ENCODE peak calls at places on chromosomes 11 and 22, in four cellular contexts. X is HEK293T, N is HepG2, B is K562. E is an unnamed sample.

GRCh38 chr11:46116007-46116711 is 5.1 kb downstream of the PHF21A start:
- DNase-seq in N (no peak), X (no peak), B (no peak), E (no peak)

GRCh38 chr11:132623496-132623895 is 908.8 kb downstream of the OPCML start:
- DNase-seq in N (no peak), B (no peak), X (no peak), E (no peak)

GRCh38 chr11:134949121-134949591 is 537.1 kb upstream of the B3GAT1 start:
- DNase-seq in X (no peak), B (no peak), N (peak), E (no peak)

GRCh38 chr11:66275984-66276612 is 1.9 kb upstream of the CNIH2 start:
- DNase-seq in N (no peak), B (no peak), X (no peak), E (no peak)

GRCh38 chr11:48005133-48005532 is 24.8 kb downstream of the PTPRJ start:
- DNase-seq in N (no peak), X (no peak), B (no peak), E (no peak)

GRCh38 chr22:41904450-41905410 is 10.1 kb downstream of the SHISA8 start:
- DNase-seq in X (no peak), N (no peak), B (no peak), E (no peak)

GRCh38 chr11:23778971-23779370 is 717.9 kb upstream of the LUZP2 start:
- DNase-seq in N (no peak), B (no peak), X (no peak), E (no peak)

GRCh38 chr11:79430280-79430679 is 10.6 kb downstream of the TENM4 start:
- DNase-seq in N (no peak), X (no peak), B (no peak), E (no peak)

GRCh38 chr11:118694771-118695170 is 15.3 kb upstream of the TREH start:
- DNase-seq in B (no peak), X (no peak), N (no peak), E (no peak)

GRCh38 chr11:109236696-109237095 is 185.3 kb upstream of the C11orf87 start:
- DNase-seq in X (no peak), B (no peak), N (no peak), E (no peak)

GRCh38 chr11:46564459-46564858 is 29.4 kb downstream of the AMBRA1 start:
- DNase-seq in X (no peak), B (no peak), N (no peak), E (no peak)

GRCh38 chr22:38817196-38817595 is 23.3 kb upstream of the DNAL4 start:
- DNase-seq in X (no peak), N (no peak), B (no peak), E (no peak)

GRCh38 chr11:79152511-79152910 is 288.3 kb downstream of the TENM4 start:
- DNase-seq in B (no peak), N (no peak), X (no peak), E (no peak)

GRCh38 chr22:46679711-46680269 is 58.3 kb downstream of the CERK start:
- DNase-seq in X (no peak), N (no peak), B (no peak), E (no peak)

GRCh38 chr22:39243443-39244072 is 1.2 kb downstream of the PDGFB start:
- DNase-seq in B (no peak), N (peak), X (no peak), E (no peak)

GRCh38 chr11:34791725-34792124 is 124.5 kb downstream of the APIP start:
- DNase-seq in B (no peak), X (no peak), N (peak), E (no peak)

GRCh38 chr11:65003282-65003681 is 6.5 kb upstream of the BATF2 start:
- DNase-seq in X (no peak), N (no peak), B (no peak), E (no peak)

GRCh38 chr11:69867076-69868002 is 48.1 kb upstream of the FGF3 start:
- DNase-seq in N (no peak), B (no peak), X (no peak), E (no peak)

GRCh38 chr22:24155597-24156145 is 25.6 kb upstream of the SUSD2 start:
- DNase-seq in N (peak), B (no peak), X (peak), E (no peak)

GRCh38 chr22:45225732-45226560 is 14.7 kb downstream of the KIAA0930 start:
- DNase-seq in N (peak), X (no peak), B (no peak), E (no peak)

GRCh38 chr11:45158891-45159605 is 12.6 kb downstream of the PRDM11 start:
- DNase-seq in B (no peak), N (no peak), X (no peak), E (no peak)

GRCh38 chr11:17496406-17496805 is 19.8 kb upstream of the ABCC8 start:
- DNase-seq in X (no peak), N (no peak), B (peak), E (no peak)

GRCh38 chr11:17500673-17501072 is 24.0 kb upstream of the ABCC8 start:
- DNase-seq in X (no peak), B (no peak), N (no peak), E (no peak)

GRCh38 chr11:17498475-17498874 is 21.8 kb upstream of the ABCC8 start:
- DNase-seq in B (peak), X (no peak), N (no peak), E (no peak)

GRCh38 chr11:17494019-17494418 is 17.4 kb upstream of the ABCC8 start:
- DNase-seq in N (no peak), X (no peak), B (no peak), E (no peak)

DNA sequence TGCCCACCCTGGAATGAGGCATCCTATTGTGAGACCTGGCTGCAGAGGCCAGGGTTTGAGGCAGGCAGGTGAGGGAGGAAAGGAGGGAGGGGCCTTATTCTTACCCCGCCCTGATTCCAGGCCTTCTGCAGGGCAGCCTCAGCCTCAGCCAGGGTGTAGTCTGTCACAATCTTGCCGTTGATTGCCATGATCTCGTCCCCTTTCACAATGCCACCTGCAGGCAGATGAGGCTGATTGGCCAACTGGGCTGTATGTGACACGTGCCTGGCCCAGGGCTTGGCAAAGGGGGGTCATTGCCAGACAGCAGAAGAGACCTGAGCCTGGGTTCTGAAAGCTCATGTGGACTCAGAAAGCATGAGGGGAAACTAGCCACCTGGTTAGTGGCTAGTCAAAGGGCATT is 21.4 kb upstream of the ABCC8 start:
- DNase-seq in B (no peak), N (no peak), X (no peak), E (no peak)
- TF ChIP-seq TARDBP in B (no peak), N (no peak), X (no peak), E (no peak)

GRCh38 chr11:83158474-83158786 is 1.5 kb downstream of the PCF11 start:
- DNase-seq in B (no peak), X (no peak), N (no peak), E (no peak)
- TF ChIP-seq TARDBP in B (no peak), X (no peak), N (no peak), E (no peak)

GRCh38 chr22:49464024-49464423 is 363.6 kb downstream of the BRD1 start:
- DNase-seq in X (no peak), B (no peak), N (no peak), E (no peak)

GRCh38 chr22:49461674-49462073 is 366.0 kb downstream of the BRD1 start:
- DNase-seq in X (no peak), B (no peak), N (no peak), E (no peak)

GRCh38 chr22:49460662-49461371 is 366.9 kb downstream of the BRD1 start:
- DNase-seq in X (no peak), B (no peak), N (no peak), E (no peak)

GRCh38 chr22:49462291-49462690 is 365.4 kb downstream of the BRD1 start:
- DNase-seq in N (no peak), X (no peak), B (no peak), E (no peak)

DNA sequence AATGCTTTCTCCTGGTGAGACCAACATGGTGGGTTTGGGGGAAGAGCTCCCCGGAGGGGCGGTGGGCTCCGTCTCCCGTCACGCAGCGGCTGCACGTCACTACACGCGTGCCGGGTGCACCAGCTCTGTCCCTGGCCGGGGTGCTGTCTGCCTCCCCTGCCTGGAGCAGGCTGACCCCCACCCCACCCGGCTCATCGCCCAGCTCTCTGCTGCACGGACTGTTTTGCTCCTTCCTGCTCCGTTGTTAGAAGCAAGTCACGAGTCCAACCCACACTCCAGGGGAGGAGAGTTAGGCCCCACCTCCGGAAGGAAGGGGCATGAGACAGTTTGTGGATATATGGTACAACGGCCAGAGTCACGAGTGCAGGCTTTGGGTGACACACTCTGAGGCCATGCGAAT is 364.9 kb downstream of the BRD1 start:
- DNase-seq in B (peak), X (no peak), N (no peak), E (no peak)
- TF ChIP-seq TARDBP in B (no peak), X (no peak), N (no peak), E (no peak)

DNA sequence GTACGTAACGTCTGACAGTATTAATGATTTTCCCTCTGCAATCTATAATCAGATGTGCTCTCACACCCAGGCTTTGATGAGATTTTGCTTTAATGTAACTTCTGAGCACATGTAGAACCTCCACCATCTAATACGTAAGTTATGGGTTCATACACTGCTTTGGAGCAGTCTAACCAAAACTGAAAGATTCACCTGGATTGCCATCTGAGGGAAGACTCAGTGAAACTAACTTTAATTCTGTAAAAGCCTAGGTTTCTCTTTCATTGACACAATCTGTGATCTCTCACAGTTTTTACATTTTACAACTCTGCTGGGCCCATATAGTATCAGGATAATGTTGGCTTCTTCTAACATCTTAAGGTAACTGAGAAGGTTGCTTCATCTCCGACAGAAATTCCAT is 30.1 kb upstream of the MTNR1B start:
- DNase-seq in B (no peak), X (no peak), N (no peak), E (no peak)
- TF ChIP-seq TARDBP in B (no peak), X (no peak), N (no peak), E (no peak)

GRCh38 chr11:77207618-77208313 is 79.7 kb downstream of the MYO7A start:
- DNase-seq in B (no peak), X (no peak), N (no peak), E (no peak)
- TF ChIP-seq TARDBP in B (no peak), X (no peak), N (no peak), E (no peak)

E was measured in GM12878.